ENCODE peak calls at places on chromosomes 2 and 18, in eight cellular contexts. One of them, this sample, is unnamed. For H3K4me1 and H3K27me3, the result is how much of the 10 kb centered on the place peaks cover.

GRCh38 chr18:57446322-57446721 is 11.1 kb downstream of the ONECUT2 start:
- DNase-seq in testis: peak
- DNase-seq in mesendoderm: peak
- DNase-seq in HCT116: no peak
- DNase-seq in hepatocyte: no peak
- DNase-seq in naive thymus-derived CD4-positive, alpha-beta T cell: no peak
- DNase-seq in PC-9: peak
- DNase-seq in vagina: no peak
- DNase-seq in this sample: no peak

GRCh38 chr2:160111951-160112798 is 49.8 kb upstream of the PLA2R1 start:
- DNase-seq in testis: no peak
- DNase-seq in mesendoderm: no peak
- DNase-seq in HCT116: no peak
- DNase-seq in hepatocyte: no peak
- DNase-seq in naive thymus-derived CD4-positive, alpha-beta T cell: no peak
- DNase-seq in PC-9: no peak
- DNase-seq in vagina: no peak
- DNase-seq in this sample: no peak

GRCh38 chr2:88307817-88308216 is 137.7 kb downstream of the THNSL2 start:
- DNase-seq in testis: peak
- DNase-seq in mesendoderm: peak
- DNase-seq in HCT116: peak
- DNase-seq in hepatocyte: peak
- DNase-seq in naive thymus-derived CD4-positive, alpha-beta T cell: no peak
- DNase-seq in PC-9: peak
- DNase-seq in vagina: no peak
- DNase-seq in this sample: peak

GRCh38 chr2:156279446-156279845 is 53.1 kb downstream of the NR4A2 start:
- DNase-seq in testis: no peak
- DNase-seq in mesendoderm: no peak
- DNase-seq in HCT116: no peak
- DNase-seq in hepatocyte: no peak
- DNase-seq in naive thymus-derived CD4-positive, alpha-beta T cell: no peak
- DNase-seq in PC-9: no peak
- DNase-seq in vagina: no peak
- DNase-seq in this sample: no peak

GRCh38 chr2:7154666-7155065 is 237.5 kb downstream of the RNF144A start:
- DNase-seq in testis: no peak
- DNase-seq in mesendoderm: no peak
- DNase-seq in HCT116: no peak
- DNase-seq in hepatocyte: no peak
- DNase-seq in naive thymus-derived CD4-positive, alpha-beta T cell: no peak
- DNase-seq in PC-9: no peak
- DNase-seq in vagina: no peak
- DNase-seq in this sample: no peak

GRCh38 chr2:10392951-10393647 is 55.0 kb downstream of the ODC1 start:
- DNase-seq in testis: no peak
- DNase-seq in mesendoderm: peak
- DNase-seq in HCT116: no peak
- DNase-seq in hepatocyte: no peak
- DNase-seq in naive thymus-derived CD4-positive, alpha-beta T cell: no peak
- DNase-seq in PC-9: no peak
- DNase-seq in vagina: no peak
- DNase-seq in this sample: no peak

GRCh38 chr18:63515799-63516198 is 26.4 kb upstream of the SERPINB12 start:
- DNase-seq in testis: no peak
- DNase-seq in mesendoderm: no peak
- DNase-seq in HCT116: no peak
- DNase-seq in hepatocyte: no peak
- DNase-seq in naive thymus-derived CD4-positive, alpha-beta T cell: no peak
- DNase-seq in PC-9: no peak
- DNase-seq in vagina: no peak
- DNase-seq in this sample: no peak

GRCh38 chr2:74186038-74186437 is 7.4 kb upstream of the MOB1A start:
- DNase-seq in testis: no peak
- DNase-seq in mesendoderm: no peak
- DNase-seq in HCT116: no peak
- DNase-seq in hepatocyte: no peak
- DNase-seq in naive thymus-derived CD4-positive, alpha-beta T cell: no peak
- DNase-seq in PC-9: no peak
- DNase-seq in vagina: no peak
- DNase-seq in this sample: no peak

GRCh38 chr2:86360781-86361180 is 23.4 kb upstream of the REEP1 start:
- DNase-seq in testis: no peak
- DNase-seq in mesendoderm: peak
- DNase-seq in HCT116: no peak
- DNase-seq in hepatocyte: no peak
- DNase-seq in naive thymus-derived CD4-positive, alpha-beta T cell: no peak
- DNase-seq in PC-9: no peak
- DNase-seq in vagina: no peak
- DNase-seq in this sample: peak

GRCh38 chr2:205975082-205975949 is 110.7 kb downstream of the INO80D start:
- DNase-seq in testis: no peak
- DNase-seq in mesendoderm: no peak
- DNase-seq in HCT116: peak
- DNase-seq in hepatocyte: peak
- DNase-seq in naive thymus-derived CD4-positive, alpha-beta T cell: no peak
- DNase-seq in PC-9: no peak
- DNase-seq in vagina: no peak
- DNase-seq in this sample: no peak

GRCh38 chr2:236576053-236576452 is 6.4 kb downstream of the ACKR3 start:
- DNase-seq in testis: no peak
- DNase-seq in mesendoderm: peak
- DNase-seq in HCT116: no peak
- DNase-seq in hepatocyte: peak
- DNase-seq in naive thymus-derived CD4-positive, alpha-beta T cell: no peak
- DNase-seq in PC-9: no peak
- DNase-seq in vagina: no peak
- DNase-seq in this sample: no peak

GRCh38 chr2:61177727-61178549 is 15.9 kb downstream of the C2orf74 start:
- DNase-seq in testis: peak
- DNase-seq in mesendoderm: peak
- DNase-seq in HCT116: no peak
- DNase-seq in hepatocyte: no peak
- DNase-seq in naive thymus-derived CD4-positive, alpha-beta T cell: peak
- DNase-seq in PC-9: no peak
- DNase-seq in vagina: no peak
- DNase-seq in this sample: no peak

DNA sequence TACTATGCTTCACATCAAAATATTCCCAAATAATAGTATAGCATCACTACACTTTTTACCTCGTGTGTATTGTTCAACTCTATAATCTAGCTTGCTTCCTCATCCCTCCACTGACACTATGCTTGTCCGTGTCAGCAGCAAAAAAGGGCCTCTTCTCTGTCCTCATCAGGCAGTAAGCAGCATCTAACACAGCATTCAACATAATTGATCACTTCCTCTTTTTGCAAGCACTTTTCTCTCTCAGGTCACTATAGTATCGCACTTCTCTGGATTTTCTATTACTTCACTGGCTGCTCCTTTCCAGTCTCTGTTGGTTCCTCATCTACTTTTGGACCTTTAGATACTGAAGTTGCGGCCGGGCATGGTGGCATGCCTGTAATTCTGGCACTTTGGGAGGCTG is 64.9 kb upstream of the ZSWIM2 start:
- DNase-seq in testis: no peak
- DNase-seq in mesendoderm: no peak
- DNase-seq in HCT116: no peak
- DNase-seq in hepatocyte: no peak
- DNase-seq in naive thymus-derived CD4-positive, alpha-beta T cell: no peak
- DNase-seq in PC-9: no peak
- DNase-seq in vagina: no peak
- DNase-seq in this sample: no peak
- H3K4me1 ChIP-seq in testis: under half
- H3K4me1 ChIP-seq in mesendoderm: under half
- H3K4me1 ChIP-seq in HCT116: under half
- H3K4me1 ChIP-seq in hepatocyte: under half
- H3K4me1 ChIP-seq in naive thymus-derived CD4-positive, alpha-beta T cell: under half
- H3K4me1 ChIP-seq in PC-9: under half
- H3K4me1 ChIP-seq in vagina: under half
- H3K4me1 ChIP-seq in this sample: under half

GRCh38 chr2:137190411-137191190 is 425.3 kb downstream of the THSD7B start:
- DNase-seq in testis: no peak
- DNase-seq in mesendoderm: no peak
- DNase-seq in HCT116: no peak
- DNase-seq in hepatocyte: no peak
- DNase-seq in naive thymus-derived CD4-positive, alpha-beta T cell: no peak
- DNase-seq in PC-9: no peak
- DNase-seq in vagina: no peak
- DNase-seq in this sample: no peak

GRCh38 chr2:137199751-137200150 is 434.4 kb downstream of the THSD7B start:
- DNase-seq in testis: no peak
- DNase-seq in mesendoderm: no peak
- DNase-seq in HCT116: no peak
- DNase-seq in hepatocyte: no peak
- DNase-seq in naive thymus-derived CD4-positive, alpha-beta T cell: no peak
- DNase-seq in PC-9: no peak
- DNase-seq in vagina: no peak
- DNase-seq in this sample: no peak

GRCh38 chr2:137192366-137193315 is 427.3 kb downstream of the THSD7B start:
- DNase-seq in testis: no peak
- DNase-seq in mesendoderm: no peak
- DNase-seq in HCT116: no peak
- DNase-seq in hepatocyte: peak
- DNase-seq in naive thymus-derived CD4-positive, alpha-beta T cell: no peak
- DNase-seq in PC-9: no peak
- DNase-seq in vagina: no peak
- DNase-seq in this sample: no peak

DNA sequence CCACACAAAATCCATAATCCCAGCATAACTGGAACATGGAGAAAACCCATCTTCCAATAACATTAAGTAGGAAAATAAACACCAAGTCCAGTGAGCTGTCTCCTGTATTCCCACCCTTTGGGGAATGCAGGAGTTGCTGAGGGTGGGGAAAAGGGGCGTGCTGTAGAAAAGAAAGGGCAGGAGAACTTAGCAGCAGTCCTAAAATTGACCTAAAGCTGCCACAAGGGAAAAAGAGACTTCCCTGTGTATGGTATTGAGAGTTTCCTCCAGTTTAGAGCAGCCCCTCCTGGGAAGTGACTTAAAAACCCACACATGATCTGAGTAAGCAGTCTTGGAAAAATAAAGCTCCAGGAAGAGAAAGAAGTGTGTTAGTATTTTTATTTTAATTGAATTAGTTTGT is 428.8 kb downstream of the THSD7B start:
- DNase-seq in testis: no peak
- DNase-seq in mesendoderm: no peak
- DNase-seq in HCT116: no peak
- DNase-seq in hepatocyte: no peak
- DNase-seq in naive thymus-derived CD4-positive, alpha-beta T cell: no peak
- DNase-seq in PC-9: no peak
- DNase-seq in vagina: no peak
- DNase-seq in this sample: peak
- H3K4me3 ChIP-seq in testis: no peak
- H3K4me3 ChIP-seq in mesendoderm: no peak
- H3K4me3 ChIP-seq in HCT116: no peak
- H3K4me3 ChIP-seq in hepatocyte: no peak
- H3K4me3 ChIP-seq in naive thymus-derived CD4-positive, alpha-beta T cell: no peak
- H3K4me3 ChIP-seq in PC-9: no peak
- H3K4me3 ChIP-seq in vagina: no peak
- H3K4me3 ChIP-seq in this sample: no peak

GRCh38 chr2:44803100-44803424 is 138.4 kb upstream of the SIX3 start:
- DNase-seq in testis: no peak
- DNase-seq in mesendoderm: no peak
- DNase-seq in HCT116: no peak
- DNase-seq in hepatocyte: no peak
- DNase-seq in naive thymus-derived CD4-positive, alpha-beta T cell: no peak
- DNase-seq in PC-9: no peak
- DNase-seq in vagina: no peak
- DNase-seq in this sample: no peak

GRCh38 chr2:44807344-44808025 is 134.0 kb upstream of the SIX3 start:
- DNase-seq in testis: no peak
- DNase-seq in mesendoderm: no peak
- DNase-seq in HCT116: no peak
- DNase-seq in hepatocyte: no peak
- DNase-seq in naive thymus-derived CD4-positive, alpha-beta T cell: no peak
- DNase-seq in PC-9: no peak
- DNase-seq in vagina: no peak
- DNase-seq in this sample: no peak

GRCh38 chr2:44804406-44805235 is 136.9 kb upstream of the SIX3 start:
- DNase-seq in testis: no peak
- DNase-seq in mesendoderm: peak
- DNase-seq in HCT116: no peak
- DNase-seq in hepatocyte: no peak
- DNase-seq in naive thymus-derived CD4-positive, alpha-beta T cell: no peak
- DNase-seq in PC-9: no peak
- DNase-seq in vagina: no peak
- DNase-seq in this sample: peak

GRCh38 chr2:44805391-44805790 is 136.1 kb upstream of the SIX3 start:
- DNase-seq in testis: no peak
- DNase-seq in mesendoderm: peak
- DNase-seq in HCT116: no peak
- DNase-seq in hepatocyte: no peak
- DNase-seq in naive thymus-derived CD4-positive, alpha-beta T cell: no peak
- DNase-seq in PC-9: no peak
- DNase-seq in vagina: no peak
- DNase-seq in this sample: peak

GRCh38 chr2:44805836-44806235 is 135.7 kb upstream of the SIX3 start:
- DNase-seq in testis: no peak
- DNase-seq in mesendoderm: no peak
- DNase-seq in HCT116: no peak
- DNase-seq in hepatocyte: no peak
- DNase-seq in naive thymus-derived CD4-positive, alpha-beta T cell: no peak
- DNase-seq in PC-9: no peak
- DNase-seq in vagina: no peak
- DNase-seq in this sample: peak
- H3K27me3 ChIP-seq in testis: under half
- H3K27me3 ChIP-seq in mesendoderm: under half
- H3K27me3 ChIP-seq in HCT116: half or more
- H3K27me3 ChIP-seq in hepatocyte: half or more
- H3K27me3 ChIP-seq in naive thymus-derived CD4-positive, alpha-beta T cell: under half
- H3K27me3 ChIP-seq in PC-9: under half
- H3K27me3 ChIP-seq in vagina: under half
- H3K27me3 ChIP-seq in this sample: under half

GRCh38 chr18:13548944-13549878 is 177.1 kb downstream of the FAM210A start:
- DNase-seq in testis: no peak
- DNase-seq in mesendoderm: no peak
- DNase-seq in HCT116: no peak
- DNase-seq in hepatocyte: no peak
- DNase-seq in naive thymus-derived CD4-positive, alpha-beta T cell: no peak
- DNase-seq in PC-9: no peak
- DNase-seq in vagina: peak
- DNase-seq in this sample: no peak
- H3K4me1 ChIP-seq in testis: under half
- H3K4me1 ChIP-seq in mesendoderm: under half
- H3K4me1 ChIP-seq in HCT116: under half
- H3K4me1 ChIP-seq in hepatocyte: under half
- H3K4me1 ChIP-seq in naive thymus-derived CD4-positive, alpha-beta T cell: under half
- H3K4me1 ChIP-seq in PC-9: under half
- H3K4me1 ChIP-seq in vagina: under half
- H3K4me1 ChIP-seq in this sample: under half

GRCh38 chr2:53217250-53217649 is 550.4 kb upstream of the CHAC2 start:
- DNase-seq in testis: no peak
- DNase-seq in mesendoderm: no peak
- DNase-seq in HCT116: no peak
- DNase-seq in hepatocyte: no peak
- DNase-seq in naive thymus-derived CD4-positive, alpha-beta T cell: no peak
- DNase-seq in PC-9: no peak
- DNase-seq in vagina: no peak
- DNase-seq in this sample: no peak
- H3K4me3 ChIP-seq in testis: no peak
- H3K4me3 ChIP-seq in mesendoderm: no peak
- H3K4me3 ChIP-seq in HCT116: no peak
- H3K4me3 ChIP-seq in hepatocyte: no peak
- H3K4me3 ChIP-seq in naive thymus-derived CD4-positive, alpha-beta T cell: no peak
- H3K4me3 ChIP-seq in PC-9: no peak
- H3K4me3 ChIP-seq in vagina: no peak
- H3K4me3 ChIP-seq in this sample: no peak

This sample was measured in HAP-1.